ENCODE peak calls at places on chromosomes 13 and 19, in five cellular contexts. B is IMR-90, A is astrocyte of the spinal cord, K is A673, D is skeletal muscle cell. Q is an unnamed sample.
A peak's percentile ranks its signal among the peaks of the same experiment; 100 is the strongest.

GRCh38 chr13:32731576-32731975 is 145.3 kb downstream of the PDS5B start:
- DNase-seq in K (peak; percentile 8), B (peak; percentile 57), D (no peak), A (peak; percentile 35), Q (no peak)

GRCh38 chr13:46905249-46905648 is 8.4 kb upstream of the HTR2A start:
- DNase-seq in D (no peak), A (no peak), K (no peak), B (peak; percentile 26), Q (no peak)

GRCh38 chr19:36719687-36720556 is 32.5 kb downstream of the ZNF567 start:
- DNase-seq in B (no peak), D (no peak), K (no peak), A (peak; percentile 29), Q (no peak)

GRCh38 chr13:74046461-74046860 is 87.7 kb downstream of the KLF12 start:
- DNase-seq in D (no peak), A (no peak), B (peak; percentile 51), K (no peak), Q (no peak)

GRCh38 chr19:3062165-3063105 is at the start of gene TLE5:
- DNase-seq in K (peak; percentile 67), B (no peak), D (no peak), A (no peak), Q (no peak)

GRCh38 chr19:9836021-9836420 is 903 bp downstream of the PIN1 start:
- DNase-seq in D (no peak), B (peak; percentile 43), A (peak; percentile 22), K (peak; percentile 60), Q (peak; percentile 10)

GRCh38 chr13:114142640-114143490 is 10.4 kb upstream of the RASA3 start:
- DNase-seq in D (no peak), K (no peak), A (no peak), B (peak; percentile 65), Q (no peak)

GRCh38 chr13:111906816-111907215 is 160.1 kb upstream of the SOX1 start:
- DNase-seq in K (no peak), B (no peak), A (no peak), D (no peak), Q (no peak)

GRCh38 chr19:14127176-14127575 is 9.2 kb downstream of the ASF1B start:
- DNase-seq in K (no peak), D (no peak), B (no peak), A (no peak), Q (no peak)

GRCh38 chr19:34480491-34480890 is 1.1 kb upstream of the WTIP start:
- DNase-seq in B (no peak), K (no peak), A (no peak), D (no peak), Q (no peak)

GRCh38 chr19:33771308-33772101 is 25.2 kb upstream of the KCTD15 start:
- DNase-seq in B (peak; percentile 41), A (peak; percentile 49), D (no peak), K (peak; percentile 77), Q (no peak)

GRCh38 chr19:6613711-6614110 is 22.8 kb upstream of the CD70 start:
- DNase-seq in B (no peak), D (no peak), K (no peak), A (no peak), Q (peak; percentile 47)

GRCh38 chr13:106468207-106468606 is 67.3 kb downstream of the EFNB2 start:
- DNase-seq in A (no peak), K (no peak), B (no peak), D (no peak), Q (no peak)

GRCh38 chr19:20367811-20368294 is 197.7 kb downstream of the ZNF737 start:
- DNase-seq in K (no peak), A (no peak), B (no peak), D (no peak), Q (no peak)

GRCh38 chr19:34676697-34677385 is at the start of gene SCGB2B2:
- DNase-seq in B (no peak), A (no peak), D (peak; percentile 1), K (peak; percentile 91), Q (peak; percentile 24)

GRCh38 chr13:95267662-95268369 is 33.4 kb downstream of the ABCC4 start:
- DNase-seq in A (peak; percentile 86), K (peak; percentile 90), B (peak; percentile 96), D (peak; percentile 96), Q (peak; percentile 46)

GRCh38 chr19:7842661-7843294 is 12.8 kb downstream of the EVI5L start:
- DNase-seq in B (no peak), K (no peak), D (no peak), A (no peak), Q (no peak)

GRCh38 chr19:46731007-46731501 is 14.1 kb upstream of the PRKD2 start:
- DNase-seq in K (no peak), D (peak; percentile 75), A (peak; percentile 94), B (peak; percentile 94), Q (peak; percentile 63)

GRCh38 chr19:29540128-29540527 is 14.3 kb downstream of the VSTM2B start:
- DNase-seq in A (no peak), K (no peak), D (no peak), B (no peak), Q (no peak)

GRCh38 chr13:38530492-38530891 is 156.4 kb upstream of the FREM2 start:
- DNase-seq in B (peak; percentile 1), K (peak; percentile 57), D (no peak), A (peak; percentile 1), Q (peak; percentile 2)

GRCh38 chr19:7257148-7258041 is 36.8 kb downstream of the INSR start:
- DNase-seq in B (peak; percentile 67), D (no peak), K (peak; percentile 29), A (no peak), Q (no peak)

GRCh38 chr13:74134777-74135305 is 637 bp upstream of the KLF12 start:
- DNase-seq in B (no peak), A (no peak), K (peak; percentile 59), D (no peak), Q (no peak)

GRCh38 chr19:35090160-35090794 is 25.3 kb upstream of the FXYD3 start:
- DNase-seq in B (peak; percentile 53), A (peak; percentile 58), D (no peak), K (peak; percentile 74), Q (no peak)

GRCh38 chr13:112968380-112968909 is 569 bp upstream of the MCF2L start:
- DNase-seq in A (no peak), D (no peak), B (no peak), K (no peak), Q (no peak)

GRCh38 chr13:30520571-30520970 is 54.8 kb upstream of the HMGB1 start:
- DNase-seq in K (no peak), A (peak; percentile 32), D (peak; percentile 33), B (peak; percentile 85), Q (peak; percentile 57)

GRCh38 chr13:36131931-36132297 is 732 bp upstream of the DCLK1 start:
- DNase-seq in B (no peak), K (no peak), D (peak; percentile 76), A (peak; percentile 79), Q (no peak)

GRCh38 chr19:32339988-32340874 is 5.2 kb upstream of the ZNF507 start:
- DNase-seq in D (no peak), K (peak; percentile 57), B (peak; percentile 27), A (peak; percentile 46), Q (no peak)

GRCh38 chr13:27020415-27020814 is 151.2 kb downstream of the USP12 start:
- DNase-seq in A (no peak), K (no peak), B (no peak), D (no peak), Q (no peak)

GRCh38 chr13:54110597-54110996 is 1082.0 kb downstream of the OLFM4 start:
- DNase-seq in A (no peak), B (no peak), K (no peak), D (no peak), Q (no peak)

GRCh38 chr19:2492870-2493269 is 16.9 kb downstream of the GADD45B start:
- DNase-seq in K (no peak), A (no peak), D (no peak), B (no peak), Q (no peak)

GRCh38 chr19:29687897-29688728 is 22.9 kb downstream of the PLEKHF1 start:
- DNase-seq in A (peak; percentile 33), K (no peak), D (peak; percentile 60), B (peak; percentile 78), Q (peak; percentile 66)

GRCh38 chr13:38669234-38669964 is 17.5 kb upstream of the FREM2 start:
- DNase-seq in K (no peak), A (no peak), B (no peak), D (no peak), Q (no peak)

GRCh38 chr19:35236638-35237400 is 8.3 kb upstream of the FAM187B start:
- DNase-seq in D (no peak), B (no peak), K (peak; percentile 14), A (no peak), Q (no peak)

GRCh38 chr13:84230568-84230967 is 348.3 kb upstream of the SLITRK1 start:
- DNase-seq in A (no peak), B (no peak), K (no peak), D (no peak), Q (no peak)

GRCh38 chr19:8453616-8454015 is 8.8 kb downstream of the HNRNPM start:
- DNase-seq in K (no peak), A (no peak), D (no peak), B (no peak), Q (no peak)

GRCh38 chr13:32650705-32651311 is 64.6 kb downstream of the PDS5B start:
- DNase-seq in B (peak; percentile 75), A (peak; percentile 73), K (peak; percentile 84), D (peak; percentile 51), Q (peak; percentile 25)

GRCh38 chr13:60148918-60149317 is 14.8 kb downstream of the DIAPH3 start:
- DNase-seq in K (no peak), A (no peak), D (no peak), B (no peak), Q (no peak)

GRCh38 chr13:48232420-48233096 is 448 bp upstream of the ITM2B start:
- DNase-seq in D (no peak), A (peak; percentile 15), B (no peak), K (no peak), Q (no peak)

GRCh38 chr19:14073232-14073924 is 792 bp downstream of the MISP3 start:
- DNase-seq in B (peak; percentile 82), K (peak; percentile 84), D (no peak), A (peak; percentile 76), Q (peak; percentile 31)

GRCh38 chr13:29428992-29429315 is 166.5 kb downstream of the SLC7A1 start:
- DNase-seq in B (no peak), A (no peak), K (no peak), D (no peak), Q (no peak)
- H3K4me3 ChIP-seq in B (no peak overlapping the region), A (no peak overlapping the region), K (peak overlapping the region; percentile 29), D (peak overlapping the region; percentile 46), Q (no peak overlapping the region)

GRCh38 chr19:12800344-12800732 is 1.3 kb downstream of the PRDX2 start:
- DNase-seq in A (no peak), D (no peak), B (no peak), K (no peak), Q (no peak)
- H3K4me3 ChIP-seq in A (peak overlapping the region; percentile 87), D (peak overlapping the region; percentile 92), B (no peak overlapping the region), K (peak overlapping the region; percentile 64), Q (no peak overlapping the region)

DNA sequence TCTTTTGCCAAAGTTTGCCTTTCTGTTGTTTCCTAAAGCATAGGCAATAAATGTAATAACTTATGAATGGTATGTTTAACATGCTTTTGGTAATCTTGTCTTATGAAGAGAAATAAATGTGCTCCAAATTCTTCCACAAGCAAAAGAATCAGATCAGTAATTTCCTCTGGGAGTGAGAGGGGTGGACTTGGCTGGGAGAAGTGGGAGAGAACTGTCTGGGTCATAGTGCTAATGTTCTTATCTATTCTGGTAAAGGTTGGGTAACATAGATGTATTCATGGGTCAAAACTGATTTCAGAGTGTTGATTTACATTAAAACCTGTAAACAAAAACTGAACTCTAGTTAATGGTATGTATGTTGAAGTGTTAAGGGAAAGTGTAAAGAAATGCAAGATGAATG is 211.6 kb upstream of the IRS2 start:
- DNase-seq in A (no peak), K (no peak), B (no peak), D (no peak), Q (no peak)
- H3K4me3 ChIP-seq in A (no peak overlapping the region), K (no peak overlapping the region), B (no peak overlapping the region), D (no peak overlapping the region), Q (no peak overlapping the region)

GRCh38 chr13:49812806-49813205 is 20.3 kb upstream of the KPNA3 start:
- DNase-seq in B (no peak), A (no peak), D (no peak), K (no peak), Q (no peak)
- H3K4me3 ChIP-seq in B (no peak overlapping the region), A (no peak overlapping the region), D (no peak overlapping the region), K (no peak overlapping the region), Q (no peak overlapping the region)